ENCODE peak calls at places on chromosomes 16 and 17, in eight cellular contexts. T is OCI-LY7, C is heart left ventricle, V is right atrium auricular region, D is tibial nerve, E is GM10248, P is GM13977, G is Panc1. W is an unnamed sample.

GRCh38 chr16:13594798-13595197 is 325.2 kb upstream of the ERCC4 start:
- DNase-seq in T (no peak), C (no peak), V (no peak), D (no peak), E (no peak), P (no peak), G (no peak), W (no peak)

GRCh38 chr17:33140413-33141099 is 148.9 kb downstream of the SPACA3 start:
- DNase-seq in T (no peak), C (no peak), V (no peak), D (no peak), E (no peak), P (no peak), G (no peak), W (no peak)

GRCh38 chr17:48644159-48644558 is 18.0 kb upstream of the HOXB9 start:
- DNase-seq in T (no peak), C (no peak), V (no peak), D (no peak), E (no peak), P (no peak), G (no peak), W (no peak)

GRCh38 chr17:39097537-39097936 is 53.9 kb downstream of the PLXDC1 start:
- DNase-seq in T (no peak), C (no peak), V (no peak), D (no peak), E (no peak), P (no peak), G (no peak), W (no peak)

GRCh38 chr16:68564367-68564985 is 25.4 kb downstream of the ZFP90 start:
- DNase-seq in T (peak), C (no peak), V (no peak), D (no peak), E (no peak), P (no peak), G (no peak), W (peak)

GRCh38 chr16:64092284-64092683 is 1029.6 kb downstream of the CDH11 start:
- DNase-seq in T (no peak), C (no peak), V (no peak), D (no peak), E (no peak), P (no peak), G (peak), W (peak)

GRCh38 chr17:79777166-79777843 is 643 bp upstream of the CBX2 start:
- DNase-seq in T (peak), C (peak), V (no peak), D (no peak), E (peak), P (peak), G (no peak), W (no peak)

GRCh38 chr16:4477966-4478365 is 1.8 kb downstream of the HMOX2 start:
- DNase-seq in T (peak), C (no peak), V (no peak), D (peak), E (no peak), P (no peak), G (no peak), W (peak)

GRCh38 chr17:2749058-2749783 is at the start of gene CCDC92B:
- DNase-seq in T (no peak), C (no peak), V (no peak), D (no peak), E (no peak), P (no peak), G (no peak), W (no peak)

GRCh38 chr17:39183045-39183444 is 14.4 kb downstream of the CACNB1 start:
- DNase-seq in T (no peak), C (no peak), V (no peak), D (no peak), E (no peak), P (no peak), G (no peak), W (no peak)

GRCh38 chr16:88558457-88559442 is 11.5 kb upstream of the ZC3H18 start:
- DNase-seq in T (peak), C (peak), V (peak), D (peak), E (no peak), P (peak), G (no peak), W (peak)

GRCh38 chr16:3065742-3066439 is 451 bp downstream of the IL32 start:
- DNase-seq in T (no peak), C (no peak), V (no peak), D (no peak), E (no peak), P (peak), G (no peak), W (no peak)

GRCh38 chr17:42527932-42528331 is 8.1 kb upstream of the NAGLU start:
- DNase-seq in T (no peak), C (no peak), V (no peak), D (no peak), E (no peak), P (no peak), G (no peak), W (no peak)

GRCh38 chr16:57863434-57864160 is 61.3 kb upstream of the KIFC3 start:
- DNase-seq in T (no peak), C (peak), V (peak), D (peak), E (no peak), P (no peak), G (peak), W (peak)
- TF ChIP-seq CTCF in T (peak), C (peak), V (peak), D (peak), E (peak), P (peak), G (peak), W (peak)

DNA sequence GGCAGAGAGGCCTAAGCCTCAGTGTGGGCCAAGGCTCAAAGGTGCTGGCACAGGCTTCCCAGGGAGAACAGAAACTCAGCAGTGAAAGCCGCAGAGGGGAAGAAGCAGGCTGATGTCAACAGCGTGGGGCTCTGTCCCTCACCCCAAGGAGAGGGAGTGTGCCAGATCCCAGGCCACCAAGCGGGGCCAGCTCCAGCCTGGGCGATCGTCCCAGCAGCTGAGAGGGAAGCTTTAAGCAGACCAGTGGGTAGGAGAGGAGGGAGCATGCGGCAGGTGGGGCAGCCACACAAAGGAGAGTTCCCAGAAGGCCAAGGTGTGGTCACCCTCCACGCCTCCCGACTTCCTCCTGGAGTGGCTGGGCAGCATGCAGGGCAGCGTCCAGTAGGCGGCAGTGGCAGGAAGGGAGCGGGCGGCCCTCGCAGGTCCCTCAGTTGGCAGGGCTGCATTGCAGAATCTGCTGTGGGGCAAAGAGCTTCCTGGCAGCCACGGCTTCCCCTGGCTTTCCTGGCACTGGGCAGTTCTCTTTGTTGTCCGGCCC is 6.0 kb downstream of the SYNGR2 start:
- DNase-seq in T (no peak), C (peak), V (peak), D (peak), E (no peak), P (no peak), G (no peak), W (no peak)
- TF ChIP-seq CTCF in T (no peak), C (peak), V (peak), D (peak), E (peak), P (no peak), G (no peak), W (no peak)

DNA sequence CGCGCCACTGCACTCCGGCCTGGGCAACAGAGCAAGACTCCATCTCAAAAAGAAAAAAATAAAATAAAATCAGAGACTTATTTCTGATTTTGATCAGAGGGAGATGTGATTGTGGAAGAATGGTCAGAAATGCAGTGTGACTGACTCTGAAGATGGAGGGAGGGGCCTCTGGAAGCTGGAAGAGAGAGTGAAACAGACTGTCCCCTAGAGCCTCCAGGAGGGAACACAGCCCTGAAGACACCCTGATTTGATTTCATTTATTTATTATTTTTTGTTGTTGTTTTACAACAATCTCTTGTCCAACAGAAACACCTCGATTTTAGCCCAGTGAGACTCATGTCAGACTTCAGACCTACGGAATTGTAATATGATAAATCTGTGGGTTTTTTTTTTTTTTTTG is 26.1 kb downstream of the BCL7C start:
- DNase-seq in T (no peak), C (no peak), V (no peak), D (no peak), E (no peak), P (no peak), G (no peak), W (no peak)
- TF ChIP-seq CTCF in T (peak), C (no peak), V (no peak), D (no peak), E (no peak), P (no peak), G (no peak), W (peak)

GRCh38 chr16:84811529-84811928 is 8.3 kb upstream of the CRISPLD2 start:
- DNase-seq in T (no peak), C (no peak), V (no peak), D (no peak), E (no peak), P (no peak), G (no peak), W (no peak)
- TF ChIP-seq CTCF in T (no peak), C (no peak), V (no peak), D (no peak), E (no peak), P (no peak), G (no peak), W (no peak)

GRCh38 chr17:35129154-35129972 is 7.9 kb downstream of the FNDC8 start:
- DNase-seq in T (no peak), C (no peak), V (no peak), D (no peak), E (no peak), P (no peak), G (no peak), W (no peak)

GRCh38 chr17:35129973-35130351 is 8.5 kb downstream of the FNDC8 start:
- DNase-seq in T (no peak), C (no peak), V (no peak), D (no peak), E (no peak), P (no peak), G (no peak), W (no peak)

GRCh38 chr17:35132099-35132498 is 10.0 kb downstream of the NLE1 start:
- DNase-seq in T (no peak), C (no peak), V (no peak), D (no peak), E (no peak), P (no peak), G (no peak), W (no peak)

GRCh38 chr17:35130392-35130791 is 9.0 kb downstream of the FNDC8 start:
- DNase-seq in T (no peak), C (no peak), V (no peak), D (no peak), E (no peak), P (no peak), G (no peak), W (no peak)

DNA sequence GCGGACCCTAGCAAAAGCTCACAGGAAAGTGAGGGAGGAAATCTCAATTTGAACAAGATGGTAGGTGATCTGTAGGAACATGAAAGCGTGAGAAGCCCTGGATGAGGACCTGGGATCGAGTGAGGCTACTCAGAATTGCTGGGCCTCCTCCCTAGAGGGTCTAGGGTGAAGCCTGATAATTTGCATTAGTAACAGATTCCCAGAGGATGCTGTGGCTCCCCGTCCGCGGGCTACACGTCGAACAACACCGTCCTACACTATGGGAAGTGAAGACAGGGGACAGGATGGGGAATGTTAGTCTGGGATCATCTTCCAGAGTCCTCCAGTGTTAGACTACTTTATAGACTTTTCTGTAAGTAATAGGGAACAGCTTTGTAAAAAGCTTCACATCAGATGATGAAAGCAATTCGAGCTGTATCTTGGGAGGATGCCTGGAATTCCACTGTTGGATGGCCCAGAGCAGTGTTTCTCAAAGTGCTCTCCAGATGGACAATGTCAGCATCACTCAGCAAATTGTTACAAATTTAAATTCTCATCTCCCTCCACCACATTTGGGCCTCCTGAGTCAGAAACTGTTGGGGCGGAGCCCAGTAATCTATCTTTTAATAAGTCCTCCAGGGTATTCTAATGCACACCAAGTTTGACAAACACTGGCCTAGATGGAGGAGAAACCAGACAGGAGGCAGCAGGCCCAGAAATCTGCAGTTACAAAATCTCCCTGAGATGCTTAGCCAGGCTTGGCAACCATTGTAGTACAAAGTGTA is 6.5 kb downstream of the FNDC8 start:
- DNase-seq in T (no peak), C (peak), V (peak), D (no peak), E (no peak), P (no peak), G (no peak), W (no peak)
- TF ChIP-seq CTCF in T (no peak), C (no peak), V (no peak), D (no peak), E (no peak), P (no peak), G (no peak), W (no peak)

GRCh38 chr16:71424626-71425025 is 17.2 kb downstream of the TLE7 start:
- DNase-seq in T (no peak), C (no peak), V (no peak), D (no peak), E (no peak), P (no peak), G (no peak), W (no peak)

GRCh38 chr16:71423016-71423415 is 18.8 kb downstream of the TLE7 start:
- DNase-seq in T (no peak), C (no peak), V (no peak), D (no peak), E (no peak), P (no peak), G (no peak), W (no peak)

GRCh38 chr16:71425746-71426068 is 16.1 kb downstream of the TLE7 start:
- DNase-seq in T (no peak), C (no peak), V (no peak), D (no peak), E (no peak), P (no peak), G (no peak), W (no peak)

GRCh38 chr16:71423865-71424264 is 18.0 kb downstream of the TLE7 start:
- DNase-seq in T (no peak), C (no peak), V (no peak), D (no peak), E (no peak), P (no peak), G (no peak), W (no peak)

GRCh38 chr16:71421911-71422310 is 19.9 kb downstream of the TLE7 start:
- DNase-seq in T (peak), C (no peak), V (no peak), D (no peak), E (peak), P (peak), G (no peak), W (no peak)
- TF ChIP-seq CTCF in T (peak), C (no peak), V (no peak), D (no peak), E (peak), P (peak), G (peak), W (peak)